ENCODE peak calls at places on chromosomes 11 and 22, in five cellular contexts. C, P, H, J and T are unnamed samples.

GRCh38 chr11:121870202-121871045 is 245.6 kb downstream of the BLID start:
- DNase-seq in C (no peak), P (no peak), H (no peak), J (no peak), T (no peak)

GRCh38 chr11:85947431-85948272 is 92.5 kb downstream of the CCDC83 start:
- DNase-seq in C (no peak), P (no peak), H (peak; percentile 69), J (no peak), T (no peak)

GRCh38 chr22:30224161-30224857 is 22.2 kb downstream of the LIF start:
- DNase-seq in C (peak; percentile 79), P (peak; percentile 5), H (no peak), J (no peak), T (peak; percentile 94)

GRCh38 chr11:129435499-129436245 is 60.0 kb downstream of the BARX2 start:
- DNase-seq in C (no peak), P (no peak), H (no peak), J (no peak), T (no peak)

GRCh38 chr11:19849947-19850593 is 137.4 kb downstream of the NAV2 start:
- DNase-seq in C (no peak), P (no peak), H (no peak), J (no peak), T (no peak)

GRCh38 chr11:2798951-2799761 is 86.4 kb downstream of the CDKN1C start:
- DNase-seq in C (no peak), P (peak; percentile 22), H (no peak), J (peak; percentile 12), T (peak; percentile 22)

GRCh38 chr11:125069796-125070195 is 6.7 kb downstream of the SLC37A2 start:
- DNase-seq in C (no peak), P (no peak), H (no peak), J (no peak), T (peak; percentile 43)

GRCh38 chr22:20018001-20018400 is 1.4 kb upstream of the ARVCF start:
- DNase-seq in C (no peak), P (no peak), H (no peak), J (no peak), T (no peak)

GRCh38 chr11:35167451-35167954 is 28.5 kb downstream of the CD44 start:
- DNase-seq in C (no peak), P (no peak), H (no peak), J (no peak), T (no peak)

GRCh38 chr11:19670030-19670761 is 42.4 kb upstream of the NAV2 start:
- DNase-seq in C (peak; percentile 69), P (no peak), H (no peak), J (peak; percentile 27), T (peak; percentile 56)

GRCh38 chr11:28697920-28698827 is 590.0 kb downstream of the METTL15 start:
- DNase-seq in C (peak; percentile 68), P (no peak), H (no peak), J (peak; percentile 50), T (peak; percentile 64)

GRCh38 chr11:76186776-76187279 is 19.5 kb downstream of the WNT11 start:
- DNase-seq in C (no peak), P (no peak), H (no peak), J (no peak), T (no peak)

GRCh38 chr11:28518825-28519224 is 410.6 kb downstream of the METTL15 start:
- DNase-seq in C (no peak), P (no peak), H (no peak), J (no peak), T (no peak)

GRCh38 chr22:40196628-40197027 is 18.9 kb downstream of the TNRC6B start:
- DNase-seq in C (no peak), P (no peak), H (peak; percentile 35), J (no peak), T (no peak)

GRCh38 chr11:67024966-67025365 is 2.0 kb downstream of the SYT12 start:
- DNase-seq in C (no peak), P (no peak), H (no peak), J (no peak), T (no peak)

GRCh38 chr11:69660001-69660500 is 15.1 kb downstream of the LTO1 start:
- DNase-seq in C (no peak), P (no peak), H (no peak), J (no peak), T (no peak)

GRCh38 chr11:132072044-132072879 is 701.8 kb downstream of the NTM start:
- DNase-seq in C (no peak), P (no peak), H (peak; percentile 80), J (no peak), T (peak; percentile 75)

GRCh38 chr11:106961518-106961917 is 56.8 kb downstream of the GUCY1A2 start:
- DNase-seq in C (no peak), P (no peak), H (peak; percentile 81), J (no peak), T (no peak)

GRCh38 chr11:121514401-121514981 is 61.7 kb upstream of the SORL1-AS1 start:
- DNase-seq in C (no peak), P (no peak), H (no peak), J (no peak), T (no peak)

GRCh38 chr11:65593518-65594414 is 1.8 kb downstream of the KCNK7 start:
- DNase-seq in C (peak; percentile 64), P (no peak), H (no peak), J (no peak), T (peak; percentile 73)

GRCh38 chr11:60872952-60873524 is 5.7 kb downstream of the ZP1 start:
- DNase-seq in C (peak; percentile 66), P (peak; percentile 49), H (no peak), J (no peak), T (peak; percentile 74)

GRCh38 chr22:21000987-21001600 is 824 bp downstream of the THAP7 start:
- DNase-seq in C (no peak), P (no peak), H (no peak), J (no peak), T (no peak)

GRCh38 chr11:74557526-74557925 is 34.9 kb upstream of the POLD3 start:
- DNase-seq in C (no peak), P (no peak), H (no peak), J (no peak), T (no peak)

GRCh38 chr11:61004037-61004641 is 32.7 kb downstream of the CD6 start:
- DNase-seq in C (no peak), P (no peak), H (no peak), J (no peak), T (peak; percentile 48)

GRCh38 chr11:64297722-64298358 is 2.3 kb upstream of the CATSPERZ start:
- DNase-seq in C (no peak), P (peak; percentile 62), H (no peak), J (no peak), T (no peak)

GRCh38 chr22:37166675-37167066 is 17.0 kb upstream of the IL2RB start:
- DNase-seq in C (peak; percentile 90), P (peak; percentile 91), H (peak; percentile 36), J (peak; percentile 91), T (peak; percentile 87)

GRCh38 chr11:11157201-11157600 is 195.8 kb downstream of the CSNK2A3 start:
- DNase-seq in C (peak; percentile 59), P (no peak), H (peak; percentile 39), J (no peak), T (peak; percentile 76)